ENCODE peak calls at places on chromosomes 2 and 18, in seven cellular contexts. Q is SK-N-SH, V is GM06990, F is pancreas, O is lower leg skin, W is A549, T is heart left ventricle. X is an unnamed sample.

GRCh38 chr2:126643431-126643830 is 12.5 kb upstream of the GYPC start:
- DNase-seq in Q (no peak), V (no peak), F (no peak), O (no peak), W (no peak), T (no peak), X (no peak)

GRCh38 chr2:16020389-16021008 is 80.1 kb downstream of the MYCN start:
- DNase-seq in Q (no peak), V (no peak), F (no peak), O (no peak), W (no peak), T (no peak), X (no peak)

GRCh38 chr18:2894131-2894840 is 47.5 kb downstream of the EMILIN2 start:
- DNase-seq in Q (no peak), V (no peak), F (no peak), O (no peak), W (no peak), T (peak), X (no peak)

GRCh38 chr18:2857491-2858063 is 10.8 kb downstream of the EMILIN2 start:
- DNase-seq in Q (no peak), V (no peak), F (no peak), O (peak), W (no peak), T (peak), X (no peak)

GRCh38 chr18:13918898-13919297 is 3.6 kb upstream of the MC2R start:
- DNase-seq in Q (no peak), V (no peak), F (no peak), O (no peak), W (no peak), T (no peak), X (no peak)

GRCh38 chr2:123303735-123304134 is 721.4 kb upstream of the CNTNAP5 start:
- DNase-seq in Q (no peak), V (no peak), F (no peak), O (no peak), W (no peak), T (no peak), X (no peak)

GRCh38 chr2:228681426-228681825 is 499.9 kb upstream of the SPHKAP start:
- DNase-seq in Q (peak), V (no peak), F (no peak), O (no peak), W (peak), T (no peak), X (no peak)

GRCh38 chr18:7571626-7572025 is 4.5 kb downstream of the PTPRM start:
- DNase-seq in Q (no peak), V (no peak), F (no peak), O (no peak), W (no peak), T (no peak), X (no peak)

GRCh38 chr2:1940660-1941059 is 196.3 kb upstream of the PXDN start:
- DNase-seq in Q (peak), V (no peak), F (peak), O (no peak), W (no peak), T (peak), X (no peak)

GRCh38 chr2:151483546-151483945 is 73.8 kb downstream of the RIF1 start:
- DNase-seq in Q (no peak), V (no peak), F (no peak), O (no peak), W (no peak), T (no peak), X (no peak)

GRCh38 chr2:121195036-121195435 is 90.0 kb downstream of the TFCP2L1 start:
- DNase-seq in Q (no peak), V (no peak), F (no peak), O (no peak), W (no peak), T (no peak), X (no peak)

GRCh38 chr2:226795281-226796011 is 4.2 kb downstream of the IRS1 start:
- DNase-seq in Q (peak), V (peak), F (peak), O (no peak), W (no peak), T (peak), X (no peak)

GRCh38 chr2:127047054-127047453 is 59.9 kb downstream of the BIN1 start:
- DNase-seq in Q (peak), V (no peak), F (no peak), O (no peak), W (no peak), T (no peak), X (peak)

GRCh38 chr2:72780483-72780882 is 45.4 kb downstream of the EXOC6B start:
- DNase-seq in Q (no peak), V (no peak), F (no peak), O (no peak), W (peak), T (no peak), X (no peak)

GRCh38 chr2:63590621-63591408 is 2.1 kb downstream of the MDH1 start:
- DNase-seq in Q (no peak), V (no peak), F (no peak), O (no peak), W (no peak), T (peak), X (no peak)

GRCh38 chr2:109180786-109181185 is 51.8 kb downstream of the SH3RF3 start:
- DNase-seq in Q (no peak), V (no peak), F (no peak), O (no peak), W (no peak), T (no peak), X (no peak)

GRCh38 chr18:23992119-23992940 is 22.2 kb upstream of the TTC39C start:
- DNase-seq in Q (peak), V (peak), F (peak), O (no peak), W (no peak), T (peak), X (no peak)

GRCh38 chr18:36309436-36310391 is 12.2 kb downstream of the FHOD3 start:
- DNase-seq in Q (peak), V (no peak), F (no peak), O (no peak), W (peak), T (no peak), X (no peak)

GRCh38 chr2:235511187-235511661 is 17.4 kb downstream of the AGAP1 start:
- DNase-seq in Q (no peak), V (no peak), F (peak), O (no peak), W (peak), T (no peak), X (no peak)

GRCh38 chr2:218396688-218397501 is 2.8 kb upstream of the CTDSP1 start:
- DNase-seq in Q (peak), V (peak), F (peak), O (peak), W (peak), T (peak), X (no peak)

GRCh38 chr2:18722101-18722500 is 132.7 kb upstream of the NT5C1B start:
- DNase-seq in Q (no peak), V (no peak), F (no peak), O (no peak), W (no peak), T (no peak), X (no peak)

GRCh38 chr2:155994315-155994714 is 338.2 kb downstream of the NR4A2 start:
- DNase-seq in Q (no peak), V (no peak), F (no peak), O (no peak), W (no peak), T (no peak), X (no peak)

GRCh38 chr2:173749315-173749714 is 215.9 kb downstream of the SP3 start:
- DNase-seq in Q (no peak), V (no peak), F (no peak), O (no peak), W (peak), T (no peak), X (no peak)

GRCh38 chr2:55618025-55618648 is 715 bp upstream of the PPP4R3B start:
- DNase-seq in Q (peak), V (no peak), F (no peak), O (no peak), W (no peak), T (no peak), X (peak)

GRCh38 chr2:231169475-231169874 is 29.0 kb upstream of the ARMC9 start:
- DNase-seq in Q (peak), V (no peak), F (no peak), O (no peak), W (no peak), T (no peak), X (no peak)

DNA sequence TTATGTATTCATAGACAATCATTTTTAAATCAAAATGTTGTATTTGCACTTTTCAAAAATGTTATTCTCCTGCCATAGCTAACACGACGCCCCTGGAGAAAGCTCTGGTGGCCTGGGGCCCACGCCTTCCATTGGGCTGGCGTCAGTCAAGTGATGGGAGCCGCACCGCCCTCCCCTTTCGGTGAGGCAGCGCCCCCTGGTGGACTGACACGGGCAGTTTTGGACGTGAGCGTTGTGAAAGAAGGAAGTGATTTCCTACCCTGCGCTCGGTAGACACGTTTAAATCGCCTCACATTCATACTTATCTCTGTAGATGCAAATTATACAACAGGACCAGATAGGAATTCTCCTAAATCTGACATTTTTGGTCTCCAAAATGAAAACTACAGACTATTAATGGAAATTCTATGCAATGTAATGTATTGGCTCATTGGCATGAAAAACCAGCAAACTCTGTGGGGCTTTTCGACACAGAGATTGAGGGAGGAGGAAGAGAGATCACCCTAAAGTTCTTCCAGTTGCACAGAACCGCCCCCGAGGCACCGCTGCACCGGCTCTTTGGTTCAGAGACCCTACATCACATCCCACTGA is 326.2 kb upstream of the SOX11 start:
- DNase-seq in Q (peak), V (peak), F (peak), O (no peak), W (peak), T (peak), X (peak)
- TF ChIP-seq CTCF in Q (no peak), V (peak), F (peak), O (no peak), W (no peak), T (peak), X (peak)

GRCh38 chr2:105121417-105121816 is 83.5 kb downstream of the MRPS9 start:
- DNase-seq in Q (no peak), V (no peak), F (no peak), O (no peak), W (no peak), T (no peak), X (no peak)

GRCh38 chr2:105117565-105117964 is 79.7 kb downstream of the MRPS9 start:
- DNase-seq in Q (peak), V (no peak), F (no peak), O (no peak), W (no peak), T (no peak), X (no peak)

GRCh38 chr2:105114551-105114950 is 76.7 kb downstream of the MRPS9 start:
- DNase-seq in Q (peak), V (peak), F (no peak), O (no peak), W (peak), T (no peak), X (peak)

GRCh38 chr2:105116348-105116747 is 78.5 kb downstream of the MRPS9 start:
- DNase-seq in Q (no peak), V (no peak), F (no peak), O (no peak), W (no peak), T (no peak), X (no peak)

GRCh38 chr2:105118960-105119359 is 81.1 kb downstream of the MRPS9 start:
- DNase-seq in Q (no peak), V (no peak), F (no peak), O (no peak), W (no peak), T (no peak), X (no peak)
- TF ChIP-seq CTCF in Q (peak), V (peak), F (no peak), O (no peak), W (no peak), T (no peak), X (no peak)

GRCh38 chr2:105243961-105244360 is 2.4 kb downstream of the GPR45 start:
- DNase-seq in Q (peak), V (no peak), F (no peak), O (no peak), W (no peak), T (no peak), X (no peak)
- TF ChIP-seq CTCF in Q (peak), V (peak), F (no peak), O (no peak), W (no peak), T (no peak), X (peak)

GRCh38 chr2:139480251-139480650 is 700.1 kb upstream of the NXPH2 start:
- DNase-seq in Q (no peak), V (no peak), F (no peak), O (no peak), W (no peak), T (no peak), X (no peak)

DNA sequence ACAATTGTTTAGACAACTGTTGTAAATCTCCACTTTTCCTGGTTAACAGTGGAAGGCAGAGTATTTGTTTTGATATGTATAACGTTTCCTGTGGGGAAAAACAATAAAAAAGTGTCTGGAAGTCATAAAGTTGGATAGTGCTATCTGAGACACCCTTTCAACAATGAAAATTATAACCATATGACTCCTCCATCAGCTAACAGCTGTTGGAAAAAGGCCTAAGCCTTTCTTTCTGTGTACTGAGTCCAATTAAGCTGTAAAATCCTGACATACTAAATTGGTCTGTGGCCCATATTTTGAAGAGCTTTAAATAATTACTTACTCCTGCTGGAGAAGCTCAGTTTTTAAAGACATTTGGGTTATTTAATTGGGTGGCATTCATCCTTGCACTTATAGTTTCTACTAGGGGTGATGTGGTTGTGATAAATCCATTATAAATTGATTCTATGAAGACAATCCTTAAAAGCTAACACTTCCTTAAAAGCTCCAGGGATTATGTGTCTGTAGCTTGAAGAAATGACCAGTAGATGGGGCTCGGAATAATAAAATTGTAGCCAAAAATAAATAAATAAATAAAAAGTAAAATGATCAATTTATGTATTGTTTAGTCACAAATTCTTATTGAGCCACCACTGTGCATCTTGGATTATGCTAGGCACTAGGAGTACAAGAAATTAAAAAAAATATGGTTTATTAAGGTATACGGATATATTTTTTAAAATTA is 698.2 kb upstream of the NXPH2 start:
- DNase-seq in Q (no peak), V (no peak), F (no peak), O (no peak), W (peak), T (no peak), X (no peak)
- TF ChIP-seq CTCF in Q (peak), V (no peak), F (no peak), O (no peak), W (no peak), T (no peak), X (no peak)

GRCh38 chr2:209960676-209961630 is 41.5 kb upstream of the RPE start:
- DNase-seq in Q (peak), V (no peak), F (peak), O (no peak), W (peak), T (peak), X (peak)
- TF ChIP-seq CTCF in Q (peak), V (peak), F (peak), O (no peak), W (peak), T (peak), X (peak)

GRCh38 chr2:185402474-185402873 is 336.1 kb upstream of the FSIP2 start:
- DNase-seq in Q (no peak), V (no peak), F (no peak), O (no peak), W (no peak), T (no peak), X (no peak)

DNA sequence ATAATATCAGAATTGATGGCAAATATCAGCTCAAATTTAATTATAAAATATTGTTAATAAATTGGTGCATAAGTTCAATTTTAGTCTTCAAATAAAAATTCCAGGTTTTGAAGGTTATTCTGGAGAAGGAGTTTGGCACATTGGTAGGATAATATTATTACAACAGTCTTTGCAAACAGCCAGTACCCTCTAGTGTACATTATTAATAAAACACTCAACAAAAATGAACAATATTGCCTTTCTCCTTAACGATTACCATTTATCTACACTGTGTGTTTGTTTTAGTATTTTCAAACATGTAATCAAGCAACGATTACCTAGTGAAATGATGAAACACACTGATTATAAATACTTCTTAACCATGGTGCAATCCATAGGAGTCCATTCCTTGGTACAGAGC is 334.0 kb upstream of the FSIP2 start:
- DNase-seq in Q (no peak), V (no peak), F (no peak), O (no peak), W (no peak), T (no peak), X (no peak)
- TF ChIP-seq CTCF in Q (no peak), V (no peak), F (no peak), O (no peak), W (no peak), T (no peak), X (no peak)

GRCh38 chr2:8303322-8303832 is 378.5 kb upstream of the ID2 start:
- DNase-seq in Q (no peak), V (peak), F (no peak), O (peak), W (no peak), T (peak), X (peak)
- TF ChIP-seq CTCF in Q (no peak), V (peak), F (no peak), O (no peak), W (no peak), T (no peak), X (no peak)

GRCh38 chr2:49335546-49335945 is 181.2 kb upstream of the FSHR start:
- DNase-seq in Q (no peak), V (no peak), F (no peak), O (no peak), W (no peak), T (no peak), X (no peak)

GRCh38 chr2:49332415-49332814 is 178.1 kb upstream of the FSHR start:
- DNase-seq in Q (no peak), V (no peak), F (no peak), O (no peak), W (no peak), T (no peak), X (no peak)
- TF ChIP-seq CTCF in Q (no peak), V (no peak), F (no peak), O (no peak), W (no peak), T (no peak), X (no peak)

GRCh38 chr2:24825883-24826800 is 32.9 kb downstream of the CENPO start:
- DNase-seq in Q (peak), V (no peak), F (no peak), O (no peak), W (no peak), T (no peak), X (no peak)

GRCh38 chr2:24827321-24828261 is 34.4 kb downstream of the CENPO start:
- DNase-seq in Q (peak), V (peak), F (peak), O (peak), W (peak), T (peak), X (peak)

GRCh38 chr2:24824071-24824588 is 30.9 kb downstream of the CENPO start:
- DNase-seq in Q (peak), V (no peak), F (no peak), O (no peak), W (no peak), T (no peak), X (no peak)

GRCh38 chr2:24822049-24822706 is 29.0 kb downstream of the CENPO start:
- DNase-seq in Q (no peak), V (no peak), F (no peak), O (no peak), W (no peak), T (no peak), X (no peak)

GRCh38 chr2:24824966-24825882 is 32.0 kb downstream of the CENPO start:
- DNase-seq in Q (peak), V (no peak), F (no peak), O (no peak), W (peak), T (no peak), X (no peak)
- TF ChIP-seq CTCF in Q (peak), V (peak), F (no peak), O (no peak), W (peak), T (peak), X (peak)

GRCh38 chr2:224378087-224379085 is 23.5 kb downstream of the FAM124B start:
- DNase-seq in Q (no peak), V (no peak), F (no peak), O (no peak), W (no peak), T (no peak), X (no peak)

GRCh38 chr2:224369028-224369632 is 32.8 kb downstream of the FAM124B start:
- DNase-seq in Q (peak), V (no peak), F (no peak), O (no peak), W (peak), T (no peak), X (peak)

DNA sequence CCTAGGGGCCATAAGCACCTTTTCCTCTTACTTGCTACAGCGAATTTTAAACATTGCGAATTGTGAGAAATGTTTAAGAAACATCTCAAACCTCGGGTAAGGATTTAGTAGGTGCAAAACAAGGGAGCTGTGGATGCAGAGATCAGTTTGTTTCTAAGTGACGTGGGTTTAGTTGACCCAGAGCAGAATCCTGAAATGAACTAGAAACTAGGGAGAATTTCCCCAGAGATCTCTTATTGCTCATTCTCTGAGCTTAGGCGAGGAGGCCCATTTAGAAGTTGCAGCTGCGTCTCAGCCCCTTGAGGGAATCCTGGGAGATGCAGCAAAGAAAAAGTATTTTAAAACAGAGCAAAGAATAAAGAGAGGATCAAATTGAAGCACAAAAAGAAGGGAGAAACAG is 29.3 kb downstream of the FAM124B start:
- DNase-seq in Q (no peak), V (no peak), F (no peak), O (no peak), W (no peak), T (no peak), X (no peak)
- TF ChIP-seq CTCF in Q (no peak), V (no peak), F (no peak), O (no peak), W (no peak), T (no peak), X (no peak)

X was measured in GM13977.